ENCODE peak calls at places on chromosomes 1 and 21, in four cellular contexts. B, Z, A and H are unnamed samples.

GRCh38 chr1:107430540-107431228 is 289.8 kb downstream of the NTNG1 start:
- DNase-seq in A (peak), B (peak), Z (peak), H (peak)

GRCh38 chr1:84260852-84261518 is 40.5 kb upstream of the SAMD13 start:
- DNase-seq in A (no peak), Z (no peak), B (peak), H (no peak)

GRCh38 chr1:162357681-162358266 is 18.9 kb downstream of the SPATA46 start:
- DNase-seq in A (peak), Z (no peak), B (peak), H (peak)

GRCh38 chr1:55402117-55402516 is 187.0 kb upstream of the USP24 start:
- DNase-seq in Z (no peak), A (no peak), B (no peak), H (no peak)

GRCh38 chr1:17195731-17196130 is 9.2 kb upstream of the PADI1 start:
- DNase-seq in B (no peak), A (no peak), Z (no peak), H (no peak)

GRCh38 chr1:228472655-228473054 is 14.5 kb upstream of the RNF187 start:
- DNase-seq in A (no peak), B (no peak), Z (no peak), H (no peak)

GRCh38 chr1:69523032-69523431 is 44.7 kb upstream of the LRRC7 start:
- DNase-seq in A (no peak), Z (no peak), B (peak), H (no peak)

GRCh38 chr21:39033878-39034589 is 149.2 kb downstream of the PSMG1 start:
- DNase-seq in Z (no peak), B (peak), A (no peak), H (no peak)

GRCh38 chr1:30700528-30701265 is 22.7 kb downstream of the MATN1 start:
- DNase-seq in A (no peak), Z (no peak), B (peak), H (no peak)

GRCh38 chr1:1781526-1781903 is 3.2 kb upstream of the NADK start:
- DNase-seq in B (no peak), A (peak), Z (no peak), H (peak)

GRCh38 chr1:212700892-212701819 is 1.5 kb upstream of the BATF3 start:
- DNase-seq in A (peak), B (peak), Z (no peak), H (peak)

GRCh38 chr1:81349194-81349965 is 451.4 kb upstream of the ADGRL2 start:
- DNase-seq in Z (no peak), A (no peak), B (no peak), H (no peak)

GRCh38 chr1:119617751-119618691 is 30.0 kb downstream of the ZNF697 start:
- DNase-seq in B (no peak), Z (no peak), A (no peak), H (no peak)

GRCh38 chr1:186304982-186305949 is 69.8 kb downstream of the TPR start:
- DNase-seq in Z (no peak), B (peak), A (peak), H (peak)